ENCODE peak calls at places on chromosomes 1 and 21, in ten cellular contexts. B is adrenal gland; V is CD4-positive, CD25-positive, alpha-beta regulatory T cell; X is body of pancreas; O is GM23248; U is prostate gland; N is H7; T is cardiac muscle cell; C is uterus; M is endothelial cell of umbilical vein. E is an unnamed sample.

GRCh38 chr1:234933475-234933874 is 195.2 kb downstream of the TOMM20 start:
- DNase-seq in N (no peak), X (peak; percentile 62), T (no peak), O (peak; percentile 90), C (no peak), M (peak; percentile 69), U (no peak), B (peak; percentile 91), V (no peak), E (peak; percentile 61)

GRCh38 chr1:94713472-94714141 is 106.5 kb upstream of the SLC44A3 start:
- DNase-seq in U (peak; percentile 37), O (peak; percentile 100), C (peak; percentile 92), V (no peak), M (no peak), X (peak; percentile 79), T (peak; percentile 36), B (peak; percentile 94), N (peak; percentile 82), E (peak; percentile 95)

GRCh38 chr21:45889961-45890360 is 91.6 kb upstream of the COL6A1 start:
- DNase-seq in C (no peak), M (no peak), O (peak; percentile 26), X (no peak), N (no peak), T (no peak), B (no peak), V (no peak), U (no peak), E (no peak)

GRCh38 chr1:85898861-85899260 is 190.6 kb upstream of the ZNHIT6 start:
- DNase-seq in T (no peak), V (no peak), C (no peak), X (no peak), O (peak; percentile 2), B (no peak), U (no peak), M (no peak), N (no peak), E (peak; percentile 61)

GRCh38 chr1:242585616-242586354 is 61.3 kb upstream of the PLD5 start:
- DNase-seq in C (no peak), B (no peak), U (no peak), M (no peak), O (no peak), V (no peak), N (peak; percentile 43), T (no peak), X (no peak), E (no peak)

GRCh38 chr1:39886757-39887231 is 3.5 kb upstream of the TRIT1 start:
- DNase-seq in V (no peak), M (no peak), B (no peak), T (no peak), X (no peak), C (no peak), U (no peak), O (peak; percentile 42), N (no peak), E (no peak)

GRCh38 chr21:37939251-37939650 is 23.0 kb upstream of the KCNJ6 start:
- DNase-seq in O (no peak), M (no peak), N (no peak), V (no peak), U (no peak), X (no peak), C (no peak), T (no peak), B (no peak), E (no peak)

GRCh38 chr1:8061210-8061609 is 35.1 kb upstream of the ERRFI1 start:
- DNase-seq in T (no peak), O (peak; percentile 95), C (no peak), X (peak; percentile 76), B (peak; percentile 31), N (no peak), M (peak; percentile 74), V (no peak), U (peak; percentile 83), E (peak; percentile 98)

GRCh38 chr1:63929106-63929478 is 155.3 kb downstream of the ROR1 start:
- DNase-seq in X (no peak), C (no peak), O (peak; percentile 12), N (no peak), B (no peak), U (no peak), M (no peak), T (no peak), V (no peak), E (no peak)

GRCh38 chr1:14678011-14678638 is 79.6 kb downstream of the KAZN start:
- DNase-seq in O (no peak), X (no peak), M (no peak), T (no peak), B (no peak), U (no peak), V (no peak), C (no peak), N (no peak), E (no peak)

GRCh38 chr1:101064697-101065096 is 39.1 kb upstream of the DPH5 start:
- DNase-seq in V (no peak), O (no peak), T (no peak), N (no peak), B (no peak), X (no peak), C (no peak), U (no peak), M (no peak), E (no peak)

GRCh38 chr1:54012008-54012325 is 6.0 kb downstream of the LDLRAD1 start:
- DNase-seq in X (no peak), T (no peak), B (no peak), V (no peak), M (no peak), U (no peak), C (no peak), O (no peak), N (no peak), E (no peak)

GRCh38 chr1:158931055-158931737 is at the start of gene PYHIN1:
- DNase-seq in C (no peak), T (no peak), O (no peak), V (peak; percentile 61), N (no peak), X (peak; percentile 8), M (no peak), U (no peak), B (no peak), E (no peak)

GRCh38 chr1:158933621-158934020 is 2.3 kb downstream of the PYHIN1 start:
- DNase-seq in N (no peak), M (no peak), T (no peak), O (no peak), U (no peak), B (no peak), V (peak; percentile 38), X (no peak), C (no peak), E (no peak)

GRCh38 chr1:158924677-158925076 is 6.7 kb upstream of the PYHIN1 start:
- DNase-seq in U (no peak), T (no peak), B (no peak), C (no peak), V (no peak), O (no peak), M (no peak), N (no peak), X (no peak), E (no peak)

GRCh38 chr1:158932171-158932570 is 819 bp downstream of the PYHIN1 start:
- DNase-seq in B (no peak), U (no peak), O (no peak), C (no peak), X (no peak), M (no peak), N (no peak), V (peak; percentile 26), T (no peak), E (no peak)

DNA sequence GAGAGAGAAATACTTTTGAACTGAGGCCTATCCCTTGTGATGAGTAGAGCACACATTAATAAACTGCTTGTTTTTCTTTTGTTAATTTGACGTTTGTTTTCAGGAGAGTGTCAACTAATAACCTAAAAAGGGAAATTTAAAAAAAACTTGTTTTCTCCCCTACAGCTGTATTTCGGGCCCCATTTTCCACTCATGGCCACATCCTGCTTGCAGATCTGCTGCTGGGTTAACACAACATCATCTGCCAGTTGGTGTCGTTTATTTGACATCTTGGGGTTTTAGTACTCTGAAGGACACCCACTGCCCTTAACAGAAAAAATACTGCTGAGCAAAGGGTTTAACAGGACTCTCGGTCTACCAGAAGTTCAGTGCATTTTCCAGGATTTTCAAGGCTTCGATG is 848 bp upstream of the PYHIN1 start:
- DNase-seq in B (no peak), V (peak; percentile 76), X (no peak), M (no peak), O (no peak), T (no peak), U (no peak), C (no peak), N (no peak), E (no peak)
- H3K4me3 ChIP-seq in B (no peak overlapping the region), V (peak overlapping the region; percentile 98), X (no peak overlapping the region), M (no peak overlapping the region), O (no peak overlapping the region), T (no peak overlapping the region), U (no peak overlapping the region), C (no peak overlapping the region), N (no peak overlapping the region), E (no peak overlapping the region)

GRCh38 chr1:211415700-211416099 is 76.3 kb downstream of the RD3 start:
- DNase-seq in C (no peak), O (no peak), U (no peak), T (no peak), M (no peak), X (no peak), B (no peak), V (no peak), N (no peak), E (peak; percentile 2)
- H3K4me3 ChIP-seq in C (no peak overlapping the region), O (peak overlapping the region; percentile 60), U (no peak overlapping the region), T (peak overlapping the region; percentile 29), M (no peak overlapping the region), X (no peak overlapping the region), B (no peak overlapping the region), V (no peak overlapping the region), N (no peak overlapping the region), E (peak overlapping the region; percentile 39)

DNA sequence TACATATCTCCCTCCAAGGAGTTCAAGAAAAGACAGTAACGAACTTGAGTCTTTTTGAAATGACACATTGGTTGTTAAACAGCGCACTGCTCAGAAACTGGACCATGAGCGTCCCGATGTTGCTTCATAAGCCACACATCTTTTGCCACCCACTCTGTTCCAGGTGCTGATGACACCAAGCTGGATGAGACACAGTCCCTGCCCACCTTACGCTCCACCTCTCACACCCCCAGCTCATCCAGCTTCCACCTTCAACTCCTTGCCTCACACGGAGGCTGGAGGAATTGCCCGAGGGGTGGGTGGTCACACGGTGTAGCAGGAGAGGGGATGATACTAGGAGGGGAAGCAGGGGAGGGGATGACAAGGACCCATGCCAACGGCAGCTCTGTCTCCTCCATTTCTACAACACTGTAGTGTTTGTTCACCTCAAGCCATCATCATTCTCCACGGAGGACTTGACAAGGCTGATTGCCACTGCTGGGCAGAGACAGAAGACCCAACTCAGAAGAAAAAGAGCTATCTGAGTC is 148.5 kb upstream of the TNR start:
- DNase-seq in X (no peak), O (no peak), B (no peak), U (no peak), C (no peak), T (no peak), M (no peak), N (no peak), V (no peak), E (no peak)
- H3K4me3 ChIP-seq in X (no peak overlapping the region), O (no peak overlapping the region), B (no peak overlapping the region), U (no peak overlapping the region), C (no peak overlapping the region), T (no peak overlapping the region), M (no peak overlapping the region), N (no peak overlapping the region), V (no peak overlapping the region), E (no peak overlapping the region)

DNA sequence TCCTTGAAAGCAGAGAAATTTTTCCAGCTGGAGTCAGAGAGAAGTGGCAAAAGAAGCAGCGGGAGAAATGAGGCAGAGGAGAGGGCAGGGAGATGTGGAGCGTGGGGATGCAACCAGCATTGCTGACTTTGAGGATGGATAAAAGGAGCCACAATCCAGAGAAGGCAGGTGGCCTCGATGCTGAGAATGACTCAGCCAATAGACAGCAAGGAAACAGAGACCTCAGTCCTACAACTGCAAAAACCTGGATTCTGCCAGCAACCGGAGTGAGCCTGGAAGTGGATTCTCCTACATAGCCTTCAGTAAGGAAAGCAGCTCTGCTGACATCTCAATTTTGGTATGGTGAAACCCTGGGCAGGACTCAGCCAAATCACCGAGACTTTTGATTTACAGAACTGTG is 128.9 kb upstream of the ATP1B1 start:
- DNase-seq in T (no peak), O (no peak), B (no peak), N (no peak), U (no peak), V (no peak), X (no peak), C (no peak), M (no peak), E (no peak)
- H3K4me3 ChIP-seq in T (no peak overlapping the region), O (no peak overlapping the region), B (no peak overlapping the region), N (no peak overlapping the region), U (no peak overlapping the region), V (no peak overlapping the region), X (no peak overlapping the region), C (no peak overlapping the region), M (no peak overlapping the region), E (no peak overlapping the region)

E was measured in astrocyte.